ENCODE peak calls at places on chromosome 12, in four cellular contexts. C is Calu3, N is AG10803, O is GM13977. H is an unnamed sample.

GRCh38 chr12:64621257-64621942 is 11.1 kb downstream of the RASSF3 start:
- DNase-seq in C (no peak), N (peak; percentile 61), O (peak; percentile 58), H (no peak)

GRCh38 chr12:89385965-89386537 is 33.8 kb upstream of the DUSP6 start:
- DNase-seq in C (no peak), N (no peak), O (no peak), H (no peak)

GRCh38 chr12:111448831-111449790 is 43.4 kb downstream of the SH2B3 start:
- DNase-seq in C (no peak), N (no peak), O (no peak), H (no peak)

GRCh38 chr12:132105467-132105866 is 38.7 kb downstream of the DDX51 start:
- DNase-seq in C (no peak), N (no peak), O (no peak), H (no peak)

GRCh38 chr12:14999421-15000047 is 26.7 kb downstream of the PDE6H start:
- DNase-seq in C (no peak), N (peak; percentile 70), O (no peak), H (no peak)

GRCh38 chr12:31944299-31944698 is 14.9 kb upstream of the RESF1 start:
- DNase-seq in C (no peak), N (no peak), O (no peak), H (no peak)

GRCh38 chr12:90013409-90013808 is 304.8 kb upstream of the ATP2B1 start:
- DNase-seq in C (no peak), N (no peak), O (no peak), H (no peak)

GRCh38 chr12:115313929-115314328 is 630.0 kb upstream of the TBX3 start:
- DNase-seq in C (no peak), N (peak; percentile 63), O (no peak), H (no peak)

GRCh38 chr12:116236148-116236731 is 41.3 kb downstream of the MED13L start:
- DNase-seq in C (peak; percentile 42), N (peak; percentile 48), O (peak; percentile 42), H (peak; percentile 70)

GRCh38 chr12:57952766-57953165 is 11.4 kb downstream of the ATP23 start:
- DNase-seq in C (no peak), N (no peak), O (no peak), H (no peak)

GRCh38 chr12:124562018-124562795 is 5.2 kb downstream of the NCOR2 start:
- DNase-seq in C (no peak), N (no peak), O (no peak), H (no peak)

GRCh38 chr12:31740618-31741017 is 11.8 kb upstream of the AMN1 start:
- DNase-seq in C (no peak), N (no peak), O (no peak), H (peak; percentile 22)

GRCh38 chr12:96401061-96401871 is 1.0 kb upstream of the CDK17 start:
- DNase-seq in C (peak; percentile 9), N (peak; percentile 84), O (peak; percentile 76), H (peak; percentile 57)

GRCh38 chr12:101018540-101018939 is 191.5 kb downstream of the SLC5A8 start:
- DNase-seq in C (peak; percentile 88), N (peak; percentile 88), O (no peak), H (no peak)

GRCh38 chr12:14057895-14058294 is 76.5 kb upstream of the GRIN2B start:
- DNase-seq in C (no peak), N (no peak), O (no peak), H (no peak)

DNA sequence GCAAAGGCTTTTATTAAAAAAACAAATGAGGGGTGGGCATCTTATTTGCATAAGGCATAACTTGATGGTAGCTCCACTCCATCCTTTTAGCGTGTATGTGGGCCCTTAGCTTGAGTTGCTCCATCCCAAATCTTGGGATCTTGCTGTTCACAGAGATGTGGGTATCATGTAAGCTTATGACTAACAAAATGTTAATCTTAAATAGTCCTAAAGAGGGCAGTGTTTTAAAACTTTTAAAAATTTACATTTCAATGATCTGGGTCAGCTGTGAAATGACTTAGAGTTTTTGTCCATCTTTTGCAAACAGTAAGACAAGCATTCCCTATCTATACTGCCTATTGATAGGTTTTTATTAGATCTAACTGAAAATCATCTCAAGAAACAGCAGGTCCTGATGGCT is 86.0 kb downstream of the SLCO1A2 start:
- DNase-seq in C (no peak), N (peak; percentile 1), O (peak; percentile 4), H (no peak)
- TF ChIP-seq CTCF in C (no peak), N (no peak), O (no peak), H (peak; percentile 35)

GRCh38 chr12:84912191-84913142 is at the start of gene SLC6A15:
- DNase-seq in C (no peak), N (peak; percentile 75), O (peak; percentile 33), H (peak; percentile 47)
- TF ChIP-seq CTCF in C (no peak), N (peak; percentile 36), O (no peak), H (no peak)

DNA sequence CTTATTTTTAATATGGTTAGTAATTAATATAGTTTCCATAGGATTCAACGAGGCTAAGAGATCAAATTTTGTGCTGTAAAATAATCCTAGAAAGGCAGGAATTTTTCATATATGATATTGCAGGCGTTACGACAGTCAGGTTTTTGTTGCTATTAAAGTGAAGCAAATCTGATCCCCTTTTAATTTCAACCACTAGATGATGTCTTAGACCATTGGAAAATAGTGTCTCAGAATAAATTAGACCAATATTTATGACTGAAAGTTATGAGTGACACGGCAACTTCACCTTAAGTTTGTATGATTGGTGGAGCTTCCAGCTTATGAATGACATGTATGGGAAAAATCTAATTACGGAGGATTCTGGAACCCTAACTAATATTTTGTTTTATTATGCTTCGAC is 2.5 kb downstream of the TPH2 start:
- DNase-seq in C (no peak), N (no peak), O (no peak), H (no peak)
- TF ChIP-seq CTCF in C (no peak), N (no peak), O (no peak), H (no peak)

GRCh38 chr12:3752741-3753486 is at the start of gene CRACR2A:
- DNase-seq in C (peak; percentile 85), N (peak; percentile 66), O (peak; percentile 91), H (peak; percentile 90)
- TF ChIP-seq CTCF in C (peak; percentile 76), N (peak; percentile 41), O (peak; percentile 83), H (peak; percentile 79)

DNA sequence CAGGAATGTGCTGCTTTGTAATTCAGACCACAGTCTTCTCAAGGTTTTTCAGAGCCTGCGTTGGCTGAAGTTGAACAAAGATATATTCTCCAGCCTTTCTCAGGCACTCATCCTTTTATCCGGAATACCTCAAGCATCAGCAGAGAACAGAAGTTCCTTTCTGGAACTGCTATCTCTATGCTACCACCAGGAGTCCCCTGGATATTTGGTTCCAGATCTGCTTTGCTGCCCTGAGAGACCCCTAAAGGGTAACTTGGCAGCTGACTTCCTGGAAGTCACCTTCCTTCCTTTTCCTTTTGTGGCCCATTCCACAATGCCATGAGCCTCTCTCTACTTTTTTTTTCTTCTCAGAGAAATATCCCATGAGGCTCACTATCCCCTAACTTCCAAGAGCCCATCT is 188.2 kb downstream of the PLCZ1 start:
- DNase-seq in C (no peak), N (no peak), O (no peak), H (no peak)
- TF ChIP-seq CTCF in C (no peak), N (peak; percentile 3), O (no peak), H (no peak)

GRCh38 chr12:119231774-119232173 is 53.0 kb downstream of the HSPB8 start:
- DNase-seq in C (no peak), N (no peak), O (no peak), H (no peak)

GRCh38 chr12:119230804-119231203 is 52.1 kb downstream of the HSPB8 start:
- DNase-seq in C (no peak), N (no peak), O (no peak), H (no peak)

GRCh38 chr12:119239040-119239439 is 60.3 kb downstream of the HSPB8 start:
- DNase-seq in C (no peak), N (no peak), O (no peak), H (no peak)

GRCh38 chr12:119236372-119236771 is 57.6 kb downstream of the HSPB8 start:
- DNase-seq in C (no peak), N (no peak), O (no peak), H (no peak)

DNA sequence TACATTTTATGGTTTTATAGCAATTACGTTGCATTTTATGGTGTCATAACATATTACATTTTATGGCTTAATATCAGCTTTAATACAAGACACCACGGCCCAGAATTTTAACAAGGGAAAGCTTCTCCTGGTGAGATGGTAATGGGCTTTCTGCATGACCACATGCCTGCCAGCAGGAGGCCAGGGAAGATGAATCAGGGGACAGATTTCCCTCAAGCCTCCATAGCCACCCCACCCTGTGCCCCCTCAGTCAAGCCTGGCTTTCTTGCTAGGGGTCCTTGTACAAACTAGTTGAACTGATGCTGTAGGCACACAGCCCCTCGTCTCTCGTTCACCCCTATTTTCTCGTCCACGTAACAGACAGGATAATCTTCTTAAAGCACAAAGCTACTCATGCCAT is 56.6 kb downstream of the HSPB8 start:
- DNase-seq in C (peak; percentile 7), N (no peak), O (no peak), H (no peak)
- TF ChIP-seq CTCF in C (no peak), N (peak; percentile 13), O (no peak), H (no peak)